ENCODE peak calls at places on chromosomes 4 and X, in ten cellular contexts. One of them, this sample, is unnamed. For H3K4me1, the result is how much of the 10 kb centered on the place peaks cover.

GRCh38 chr4:25401066-25401465 is 24.0 kb downstream of the ANAPC4 start:
- DNase-seq in pancreas: no peak
- DNase-seq in heart right ventricle: no peak
- DNase-seq in OCI-LY7: no peak
- DNase-seq in thoracic aorta: no peak
- DNase-seq in K562: no peak
- DNase-seq in GM23248: peak
- DNase-seq in SJSA1: no peak
- DNase-seq in right cardiac atrium: no peak
- DNase-seq in left ventricle myocardium inferior: no peak
- DNase-seq in this sample: no peak

GRCh38 chr4:185945238-185945637 is 123.7 kb upstream of the TLR3 start:
- DNase-seq in thoracic aorta: no peak
- DNase-seq in right cardiac atrium: no peak
- DNase-seq in K562: no peak
- DNase-seq in pancreas: no peak
- DNase-seq in left ventricle myocardium inferior: no peak
- DNase-seq in heart right ventricle: no peak
- DNase-seq in SJSA1: no peak
- DNase-seq in GM23248: no peak
- DNase-seq in OCI-LY7: no peak
- DNase-seq in this sample: no peak

GRCh38 chrX:13360146-13360545 is 40.3 kb upstream of the ATXN3L start:
- DNase-seq in thoracic aorta: no peak
- DNase-seq in right cardiac atrium: no peak
- DNase-seq in GM23248: no peak
- DNase-seq in pancreas: no peak
- DNase-seq in SJSA1: no peak
- DNase-seq in left ventricle myocardium inferior: peak
- DNase-seq in K562: no peak
- DNase-seq in heart right ventricle: peak
- DNase-seq in OCI-LY7: peak
- DNase-seq in this sample: no peak

GRCh38 chr4:98710831-98711230 is 52.4 kb upstream of the TSPAN5 start:
- DNase-seq in K562: no peak
- DNase-seq in thoracic aorta: no peak
- DNase-seq in pancreas: no peak
- DNase-seq in left ventricle myocardium inferior: no peak
- DNase-seq in OCI-LY7: no peak
- DNase-seq in right cardiac atrium: no peak
- DNase-seq in GM23248: peak
- DNase-seq in SJSA1: no peak
- DNase-seq in heart right ventricle: no peak
- DNase-seq in this sample: no peak

GRCh38 chr4:76758290-76758882 is 139.6 kb downstream of the SOWAHB start:
- DNase-seq in left ventricle myocardium inferior: no peak
- DNase-seq in OCI-LY7: peak
- DNase-seq in GM23248: peak
- DNase-seq in right cardiac atrium: peak
- DNase-seq in SJSA1: peak
- DNase-seq in thoracic aorta: no peak
- DNase-seq in K562: peak
- DNase-seq in heart right ventricle: peak
- DNase-seq in pancreas: no peak
- DNase-seq in this sample: no peak

GRCh38 chr4:25842229-25842840 is 20.5 kb downstream of the SEL1L3 start:
- DNase-seq in left ventricle myocardium inferior: no peak
- DNase-seq in GM23248: no peak
- DNase-seq in heart right ventricle: no peak
- DNase-seq in K562: no peak
- DNase-seq in pancreas: no peak
- DNase-seq in SJSA1: no peak
- DNase-seq in OCI-LY7: peak
- DNase-seq in right cardiac atrium: no peak
- DNase-seq in thoracic aorta: no peak
- DNase-seq in this sample: no peak

GRCh38 chr4:128653514-128654420 is 155.7 kb upstream of the JADE1 start:
- DNase-seq in pancreas: no peak
- DNase-seq in left ventricle myocardium inferior: peak
- DNase-seq in OCI-LY7: no peak
- DNase-seq in heart right ventricle: peak
- DNase-seq in right cardiac atrium: peak
- DNase-seq in K562: no peak
- DNase-seq in SJSA1: no peak
- DNase-seq in GM23248: peak
- DNase-seq in thoracic aorta: no peak
- DNase-seq in this sample: peak

GRCh38 chr4:70721747-70722146 is at the start of gene RUFY3:
- DNase-seq in right cardiac atrium: no peak
- DNase-seq in K562: peak
- DNase-seq in thoracic aorta: no peak
- DNase-seq in SJSA1: no peak
- DNase-seq in OCI-LY7: no peak
- DNase-seq in heart right ventricle: peak
- DNase-seq in left ventricle myocardium inferior: no peak
- DNase-seq in pancreas: no peak
- DNase-seq in GM23248: peak
- DNase-seq in this sample: no peak

GRCh38 chrX:149871940-149872339 is 9.0 kb upstream of the MAGEA8 start:
- DNase-seq in left ventricle myocardium inferior: no peak
- DNase-seq in GM23248: peak
- DNase-seq in K562: peak
- DNase-seq in heart right ventricle: peak
- DNase-seq in OCI-LY7: peak
- DNase-seq in SJSA1: no peak
- DNase-seq in right cardiac atrium: no peak
- DNase-seq in thoracic aorta: no peak
- DNase-seq in pancreas: no peak
- DNase-seq in this sample: no peak

GRCh38 chr4:181874582-181874981 is 368.6 kb upstream of the TENM3 start:
- DNase-seq in heart right ventricle: no peak
- DNase-seq in thoracic aorta: no peak
- DNase-seq in GM23248: no peak
- DNase-seq in right cardiac atrium: no peak
- DNase-seq in SJSA1: no peak
- DNase-seq in K562: no peak
- DNase-seq in pancreas: no peak
- DNase-seq in left ventricle myocardium inferior: no peak
- DNase-seq in OCI-LY7: no peak
- DNase-seq in this sample: no peak

GRCh38 chrX:155876704-155877103 is 4.4 kb upstream of the VAMP7 start:
- DNase-seq in K562: no peak
- DNase-seq in OCI-LY7: peak
- DNase-seq in pancreas: no peak
- DNase-seq in thoracic aorta: no peak
- DNase-seq in right cardiac atrium: no peak
- DNase-seq in SJSA1: no peak
- DNase-seq in left ventricle myocardium inferior: no peak
- DNase-seq in GM23248: no peak
- DNase-seq in heart right ventricle: no peak
- DNase-seq in this sample: no peak

GRCh38 chrX:82218361-82218760 is 1016.5 kb downstream of the SH3BGRL start:
- DNase-seq in thoracic aorta: no peak
- DNase-seq in GM23248: peak
- DNase-seq in OCI-LY7: peak
- DNase-seq in right cardiac atrium: no peak
- DNase-seq in left ventricle myocardium inferior: no peak
- DNase-seq in heart right ventricle: no peak
- DNase-seq in pancreas: no peak
- DNase-seq in K562: peak
- DNase-seq in SJSA1: no peak
- DNase-seq in this sample: no peak

GRCh38 chrX:132217203-132218073 is 1.8 kb downstream of the RAP2C start:
- DNase-seq in pancreas: peak
- DNase-seq in OCI-LY7: peak
- DNase-seq in left ventricle myocardium inferior: peak
- DNase-seq in heart right ventricle: peak
- DNase-seq in GM23248: peak
- DNase-seq in K562: peak
- DNase-seq in right cardiac atrium: peak
- DNase-seq in thoracic aorta: no peak
- DNase-seq in SJSA1: peak
- DNase-seq in this sample: peak

GRCh38 chrX:95945528-95945927 is 739.1 kb upstream of the DIAPH2 start:
- DNase-seq in SJSA1: no peak
- DNase-seq in thoracic aorta: no peak
- DNase-seq in right cardiac atrium: no peak
- DNase-seq in GM23248: no peak
- DNase-seq in OCI-LY7: no peak
- DNase-seq in left ventricle myocardium inferior: no peak
- DNase-seq in heart right ventricle: no peak
- DNase-seq in K562: no peak
- DNase-seq in pancreas: no peak
- DNase-seq in this sample: no peak

GRCh38 chrX:152822383-152823086 is 8.0 kb downstream of the CETN2 start:
- DNase-seq in left ventricle myocardium inferior: no peak
- DNase-seq in thoracic aorta: no peak
- DNase-seq in K562: no peak
- DNase-seq in pancreas: no peak
- DNase-seq in OCI-LY7: no peak
- DNase-seq in heart right ventricle: no peak
- DNase-seq in SJSA1: no peak
- DNase-seq in right cardiac atrium: no peak
- DNase-seq in GM23248: peak
- DNase-seq in this sample: no peak

DNA sequence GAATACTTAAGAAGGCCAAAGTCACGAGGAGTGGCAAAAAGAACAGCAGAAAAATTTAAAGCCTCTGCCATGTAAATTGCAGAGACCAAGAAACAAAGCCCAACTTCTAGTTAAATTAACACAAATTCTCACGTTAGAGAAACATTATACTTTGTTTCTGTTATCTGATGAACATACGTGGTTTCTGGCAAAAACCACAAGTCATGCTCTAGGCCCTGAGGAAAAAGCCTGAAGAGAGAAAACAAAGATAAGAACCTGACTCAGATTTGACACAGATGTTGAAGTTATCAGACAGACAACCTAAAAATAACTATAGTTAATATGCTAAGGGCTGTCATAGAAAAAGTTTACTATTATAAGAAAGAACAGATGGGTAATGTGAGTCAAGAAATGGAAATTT is 149.1 kb upstream of the PCDH10 start:
- DNase-seq in pancreas: no peak
- DNase-seq in GM23248: no peak
- DNase-seq in K562: no peak
- DNase-seq in thoracic aorta: no peak
- DNase-seq in heart right ventricle: no peak
- DNase-seq in left ventricle myocardium inferior: no peak
- DNase-seq in OCI-LY7: no peak
- DNase-seq in right cardiac atrium: no peak
- DNase-seq in SJSA1: no peak
- DNase-seq in this sample: no peak
- H3K4me1 ChIP-seq in pancreas: under half
- H3K4me1 ChIP-seq in GM23248: under half
- H3K4me1 ChIP-seq in K562: under half
- H3K4me1 ChIP-seq in thoracic aorta: under half
- H3K4me1 ChIP-seq in heart right ventricle: under half
- H3K4me1 ChIP-seq in left ventricle myocardium inferior: under half
- H3K4me1 ChIP-seq in OCI-LY7: under half
- H3K4me1 ChIP-seq in right cardiac atrium: under half
- H3K4me1 ChIP-seq in SJSA1: under half
- H3K4me1 ChIP-seq in this sample: under half

GRCh38 chrX:101393530-101394305 is 2.9 kb downstream of the RPL36A start:
- DNase-seq in K562: no peak
- DNase-seq in OCI-LY7: no peak
- DNase-seq in right cardiac atrium: no peak
- DNase-seq in left ventricle myocardium inferior: no peak
- DNase-seq in GM23248: no peak
- DNase-seq in pancreas: no peak
- DNase-seq in SJSA1: no peak
- DNase-seq in thoracic aorta: no peak
- DNase-seq in heart right ventricle: no peak
- DNase-seq in this sample: no peak
- H3K27ac ChIP-seq in K562: peak
- H3K27ac ChIP-seq in OCI-LY7: peak
- H3K27ac ChIP-seq in right cardiac atrium: no peak
- H3K27ac ChIP-seq in left ventricle myocardium inferior: no peak
- H3K27ac ChIP-seq in GM23248: peak
- H3K27ac ChIP-seq in pancreas: no peak
- H3K27ac ChIP-seq in SJSA1: no peak
- H3K27ac ChIP-seq in thoracic aorta: no peak
- H3K27ac ChIP-seq in heart right ventricle: no peak
- H3K27ac ChIP-seq in this sample: no peak

DNA sequence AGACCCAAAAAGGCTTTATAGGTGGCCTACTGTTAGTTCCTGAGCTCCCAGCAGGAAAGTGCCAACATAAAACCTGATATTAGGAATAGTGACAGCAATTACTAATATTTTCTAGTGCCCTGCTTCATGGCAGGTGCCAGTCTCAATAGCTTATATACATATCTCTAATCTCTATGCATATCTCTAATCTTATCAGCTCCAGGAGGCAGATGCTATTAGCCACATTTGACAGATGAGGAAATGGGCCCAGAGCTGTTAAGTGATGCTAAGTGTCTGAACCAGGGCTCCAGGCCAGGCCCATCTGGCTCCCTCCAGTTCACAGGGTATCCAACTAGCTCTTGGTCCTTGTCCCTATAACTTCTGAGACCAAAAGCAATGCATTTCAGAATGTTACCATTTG is 142.5 kb downstream of the CHIC2 start:
- DNase-seq in left ventricle myocardium inferior: no peak
- DNase-seq in K562: no peak
- DNase-seq in pancreas: no peak
- DNase-seq in SJSA1: no peak
- DNase-seq in right cardiac atrium: no peak
- DNase-seq in OCI-LY7: no peak
- DNase-seq in thoracic aorta: no peak
- DNase-seq in GM23248: no peak
- DNase-seq in heart right ventricle: no peak
- DNase-seq in this sample: no peak
- H3K4me1 ChIP-seq in left ventricle myocardium inferior: under half
- H3K4me1 ChIP-seq in K562: under half
- H3K4me1 ChIP-seq in pancreas: under half
- H3K4me1 ChIP-seq in SJSA1: under half
- H3K4me1 ChIP-seq in right cardiac atrium: under half
- H3K4me1 ChIP-seq in OCI-LY7: under half
- H3K4me1 ChIP-seq in thoracic aorta: under half
- H3K4me1 ChIP-seq in GM23248: under half
- H3K4me1 ChIP-seq in heart right ventricle: under half
- H3K4me1 ChIP-seq in this sample: under half

GRCh38 chr4:81665050-81665449 is 193.3 kb upstream of the RASGEF1B start:
- DNase-seq in left ventricle myocardium inferior: no peak
- DNase-seq in thoracic aorta: no peak
- DNase-seq in K562: no peak
- DNase-seq in SJSA1: no peak
- DNase-seq in GM23248: no peak
- DNase-seq in pancreas: no peak
- DNase-seq in heart right ventricle: no peak
- DNase-seq in right cardiac atrium: no peak
- DNase-seq in OCI-LY7: no peak
- DNase-seq in this sample: no peak
- H3K27ac ChIP-seq in left ventricle myocardium inferior: no peak
- H3K27ac ChIP-seq in thoracic aorta: no peak
- H3K27ac ChIP-seq in K562: no peak
- H3K27ac ChIP-seq in SJSA1: no peak
- H3K27ac ChIP-seq in GM23248: no peak
- H3K27ac ChIP-seq in pancreas: no peak
- H3K27ac ChIP-seq in heart right ventricle: no peak
- H3K27ac ChIP-seq in right cardiac atrium: no peak
- H3K27ac ChIP-seq in OCI-LY7: no peak
- H3K27ac ChIP-seq in this sample: no peak